ENCODE peak calls at places on chromosomes 7 and 10, in four cellular contexts. G is CD8-positive, alpha-beta T cell; V is lung; I is PC-9. H is an unnamed sample. For H3K4me1 and H3K27me3, the result is how much of the 10 kb centered on the place peaks cover.

GRCh38 chr7:80499350-80499955 is 12.4 kb downstream of the GNAT3 start:
- DNase-seq in G (no peak), V (peak), I (peak), H (no peak)

GRCh38 chr7:155713382-155713781 is 68.9 kb downstream of the RBM33 start:
- DNase-seq in G (no peak), V (no peak), I (no peak), H (no peak)

GRCh38 chr10:125008689-125009579 is 67.0 kb downstream of the ZRANB1 start:
- DNase-seq in G (no peak), V (no peak), I (no peak), H (no peak)

GRCh38 chr7:114819629-114820362 is 102.1 kb upstream of the MDFIC start:
- DNase-seq in G (no peak), V (no peak), I (peak), H (no peak)

GRCh38 chr10:43037440-43037839 is 39.4 kb upstream of the RET start:
- DNase-seq in G (no peak), V (no peak), I (no peak), H (no peak)

GRCh38 chr10:101222683-101223273 is 6.5 kb downstream of the LBX1 start:
- DNase-seq in G (no peak), V (no peak), I (no peak), H (no peak)

GRCh38 chr10:95573953-95574604 is 12.9 kb upstream of the SORBS1 start:
- DNase-seq in G (no peak), V (no peak), I (no peak), H (no peak)

GRCh38 chr10:68137174-68137573 is 27.9 kb downstream of the MYPN start:
- DNase-seq in G (no peak), V (no peak), I (no peak), H (no peak)

GRCh38 chr7:92691578-92691977 is 101.4 kb upstream of the FAM133B start:
- DNase-seq in G (no peak), V (no peak), I (peak), H (peak)

GRCh38 chr10:98170249-98171117 is 36.0 kb downstream of the R3HCC1L start:
- DNase-seq in G (no peak), V (no peak), I (peak), H (no peak)

GRCh38 chr10:31353574-31353973 is 34.6 kb downstream of the ZEB1 start:
- DNase-seq in G (no peak), V (no peak), I (peak), H (no peak)

GRCh38 chr10:43056568-43057011 is 20.3 kb upstream of the RET start:
- DNase-seq in G (no peak), V (no peak), I (no peak), H (no peak)

GRCh38 chr10:29254123-29255046 is 34.5 kb upstream of the LYZL1 start:
- DNase-seq in G (no peak), V (no peak), I (peak), H (no peak)

GRCh38 chr10:19333631-19334030 is 285.0 kb downstream of the MALRD1 start:
- DNase-seq in G (no peak), V (no peak), I (no peak), H (no peak)

GRCh38 chr10:26780793-26781601 is 79.8 kb downstream of the ABI1 start:
- DNase-seq in G (no peak), V (no peak), I (peak), H (no peak)

GRCh38 chr7:52648903-52649302 is 386.5 kb upstream of the POM121L12 start:
- DNase-seq in G (no peak), V (no peak), I (no peak), H (no peak)

GRCh38 chr7:70883750-70884445 is 248.0 kb upstream of the GALNT17 start:
- DNase-seq in G (no peak), V (no peak), I (no peak), H (no peak)

GRCh38 chr7:117110480-117111315 is 157.4 kb downstream of the ST7 start:
- DNase-seq in G (peak), V (no peak), I (no peak), H (peak)

GRCh38 chr7:96311967-96312366 is 9.9 kb downstream of the SLC25A13 start:
- DNase-seq in G (no peak), V (no peak), I (no peak), H (no peak)

GRCh38 chr10:15857001-15857608 is 3.2 kb downstream of the MINDY3 start:
- DNase-seq in G (no peak), V (no peak), I (no peak), H (no peak)

GRCh38 chr10:18984531-18984930 is 64.1 kb upstream of the MALRD1 start:
- DNase-seq in G (no peak), V (no peak), I (no peak), H (no peak)

GRCh38 chr7:84624527-84624926 is 429.9 kb upstream of the SEMA3A start:
- DNase-seq in G (no peak), V (no peak), I (no peak), H (no peak)

GRCh38 chr7:87886875-87887274 is 10.6 kb downstream of the DBF4 start:
- DNase-seq in G (no peak), V (no peak), I (peak), H (peak)

GRCh38 chr7:157875230-157876179 is 538.7 kb downstream of the DNAJB6 start:
- DNase-seq in G (peak), V (no peak), I (no peak), H (peak)

GRCh38 chr10:132001238-132001977 is 19.7 kb upstream of the BNIP3 start:
- DNase-seq in G (no peak), V (peak), I (no peak), H (no peak)

GRCh38 chr7:77393954-77394353 is 22.2 kb downstream of the GSAP start:
- DNase-seq in G (no peak), V (no peak), I (no peak), H (no peak)

GRCh38 chr10:119252051-119252465 is 44.7 kb downstream of the GRK5 start:
- DNase-seq in G (no peak), V (no peak), I (no peak), H (no peak)

GRCh38 chr10:63670291-63670898 is 149.2 kb downstream of the REEP3 start:
- DNase-seq in G (no peak), V (no peak), I (no peak), H (no peak)

GRCh38 chr10:52965938-52966401 is 193.4 kb upstream of the MBL2 start:
- DNase-seq in G (no peak), V (no peak), I (no peak), H (no peak)

GRCh38 chr10:43594944-43595589 is 11.2 kb upstream of the ZNF485 start:
- DNase-seq in G (no peak), V (no peak), I (no peak), H (peak)

GRCh38 chr7:105026750-105027149 is 12.7 kb downstream of the KMT2E start:
- DNase-seq in G (no peak), V (no peak), I (no peak), H (no peak)

GRCh38 chr7:105024734-105025133 is 10.7 kb downstream of the KMT2E start:
- DNase-seq in G (no peak), V (no peak), I (no peak), H (no peak)

GRCh38 chr7:105030447-105030846 is 16.4 kb downstream of the KMT2E start:
- DNase-seq in G (no peak), V (no peak), I (no peak), H (no peak)

GRCh38 chr7:105028004-105028403 is 14.0 kb downstream of the KMT2E start:
- DNase-seq in G (no peak), V (no peak), I (no peak), H (no peak)

DNA sequence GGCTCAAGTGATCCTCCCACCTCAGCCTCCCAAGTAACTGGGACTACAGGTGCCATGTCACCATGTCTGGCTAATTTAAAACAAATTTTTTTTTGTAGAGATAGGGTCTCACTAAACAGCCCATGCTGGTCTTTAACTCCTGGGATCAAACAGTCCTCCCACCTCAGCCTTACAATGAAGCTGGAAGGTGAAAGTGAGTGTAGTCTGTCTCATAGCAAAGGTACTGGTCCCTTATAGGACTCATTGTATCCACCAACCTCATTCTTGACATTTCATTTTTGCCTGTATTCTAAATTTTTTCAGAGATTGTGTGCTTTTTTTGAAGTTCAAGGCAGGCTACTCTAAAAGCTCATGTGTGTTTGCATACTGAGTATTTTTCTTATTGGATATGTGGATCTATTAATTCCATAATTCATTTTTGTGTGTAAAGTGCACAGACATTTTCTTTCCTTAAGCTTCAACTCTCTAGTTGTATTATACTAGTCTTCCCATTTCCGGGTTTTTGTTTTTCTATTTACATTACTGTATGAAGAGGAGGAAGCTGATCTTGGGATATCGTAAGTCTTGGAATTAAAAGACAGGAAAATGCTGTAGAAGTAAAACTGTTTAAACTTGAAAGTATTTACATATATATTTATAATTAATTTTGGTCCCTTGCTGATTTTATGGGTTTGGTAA is 13.3 kb downstream of the KMT2E start:
- DNase-seq in G (no peak), V (no peak), I (no peak), H (no peak)
- H3K4me1 ChIP-seq in G (half or more), V (under half), I (under half), H (half or more)

GRCh38 chr10:14574291-14574690 is 200.4 kb downstream of the FAM107B start:
- DNase-seq in G (no peak), V (no peak), I (no peak), H (no peak)
- H3K4me3 ChIP-seq in G (no peak), V (no peak), I (no peak), H (no peak)

GRCh38 chr10:13536674-13537366 is 8.0 kb upstream of the BEND7 start:
- DNase-seq in G (no peak), V (no peak), I (no peak), H (no peak)
- H3K27me3 ChIP-seq in G (under half), V (under half), I (half or more), H (under half)

DNA sequence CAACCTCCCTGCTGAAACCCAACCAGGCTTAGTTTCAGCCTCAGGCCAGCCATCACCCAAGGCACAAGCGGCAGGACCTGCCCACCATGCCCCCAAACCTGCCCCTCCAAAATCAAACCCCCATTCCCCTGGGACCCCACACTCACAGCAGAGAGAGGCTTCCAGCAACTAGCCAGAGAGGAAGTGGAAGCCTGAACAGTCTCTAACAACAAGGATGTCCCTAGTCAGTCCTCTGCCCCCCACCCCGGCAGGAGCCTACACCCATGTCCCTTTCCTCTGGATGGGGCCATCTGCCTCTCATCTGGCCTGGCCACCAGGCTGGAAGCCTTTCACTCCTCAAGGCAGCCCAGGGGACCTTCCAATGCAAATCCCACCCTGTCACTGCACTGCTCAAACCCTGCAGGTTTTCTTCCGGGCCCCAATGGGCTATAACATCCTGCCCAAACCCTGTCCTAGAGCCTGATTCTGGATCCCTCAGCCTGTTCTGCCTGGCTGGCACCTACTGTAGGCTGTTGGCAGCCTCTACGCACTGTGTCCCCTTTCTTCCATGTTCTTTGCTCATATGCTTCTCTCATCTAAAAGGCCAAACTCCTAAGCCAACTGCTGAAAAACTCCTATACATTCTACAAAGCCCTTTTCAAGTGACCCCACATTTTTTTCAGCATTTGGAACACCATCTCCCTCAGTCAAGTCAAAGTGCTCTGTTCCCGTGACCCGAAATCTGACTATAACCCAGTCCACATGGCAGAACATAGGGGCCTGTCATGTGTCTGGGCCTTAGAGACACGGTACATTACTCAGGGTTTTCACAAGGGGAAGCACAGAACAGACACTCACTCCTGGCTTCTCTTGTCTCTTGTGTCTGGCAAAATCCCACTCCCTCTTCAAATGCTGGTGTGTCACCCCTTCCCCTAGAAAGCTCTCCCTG is 253.3 kb downstream of the TNS3 start:
- DNase-seq in G (no peak), V (no peak), I (no peak), H (no peak)
- H3K4me1 ChIP-seq in G (under half), V (under half), I (under half), H (under half)

DNA sequence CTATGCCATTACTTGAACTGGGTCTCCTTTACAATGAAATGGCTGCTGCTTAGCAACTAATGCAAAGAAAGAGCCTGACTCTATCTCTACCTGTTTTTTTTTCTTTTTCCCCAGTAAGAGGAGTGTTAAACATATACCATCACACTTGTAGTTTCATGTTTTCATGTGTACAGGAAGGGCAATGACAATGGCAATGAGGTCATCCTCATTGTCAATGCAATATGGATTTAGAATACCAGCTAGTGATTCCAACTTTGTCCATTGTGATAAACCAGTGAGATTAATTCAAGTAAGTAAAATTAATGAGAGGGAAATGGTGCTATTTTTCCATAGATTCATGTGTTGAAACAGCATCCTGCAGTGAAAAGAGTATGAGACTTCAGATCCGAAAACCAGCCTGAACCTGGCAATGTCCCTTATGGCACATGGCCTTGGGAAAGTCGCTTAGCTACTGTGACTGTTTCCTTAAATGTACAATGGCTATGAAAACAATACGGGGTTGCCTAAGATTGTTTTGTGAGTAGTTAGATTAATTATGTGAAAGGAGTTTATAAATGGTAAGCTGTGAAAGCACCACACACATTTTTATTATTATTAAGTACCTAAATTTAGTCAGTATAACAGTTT is 11.2 kb downstream of the DGKI start:
- DNase-seq in G (no peak), V (no peak), I (no peak), H (no peak)
- H3K4me3 ChIP-seq in G (no peak), V (no peak), I (no peak), H (no peak)

GRCh38 chr7:1679326-1679965 is 9.4 kb downstream of the ELFN1 start:
- DNase-seq in G (no peak), V (no peak), I (no peak), H (no peak)
- H3K27me3 ChIP-seq in G (under half), V (under half), I (half or more), H (under half)